ENCODE peak calls at places on chromosomes 3 and 15, in six cellular contexts. W, D, I, F, G and Y are unnamed samples.

GRCh38 chr15:90291679-90292356 is 26.3 kb downstream of the NGRN start:
- DNase-seq in F (no peak), G (no peak), I (no peak), W (no peak), D (peak; percentile 50), Y (no peak)

GRCh38 chr3:33074217-33075067 is 22.5 kb downstream of the GLB1 start:
- DNase-seq in W (peak; percentile 71), D (peak; percentile 91), G (no peak), F (peak; percentile 59), I (peak; percentile 66), Y (peak; percentile 37)

GRCh38 chr3:114401346-114401745 is 107.5 kb downstream of the TIGIT start:
- DNase-seq in W (no peak), F (no peak), I (no peak), G (no peak), D (no peak), Y (no peak)

GRCh38 chr3:168870892-168871291 is 775.2 kb upstream of the GOLIM4 start:
- DNase-seq in I (no peak), F (no peak), G (no peak), D (no peak), W (no peak), Y (no peak)

GRCh38 chr3:115876860-115877646 is 253.7 kb downstream of the GAP43 start:
- DNase-seq in I (no peak), W (no peak), G (no peak), D (no peak), F (no peak), Y (no peak)

GRCh38 chr15:71697999-71698398 is 112.4 kb upstream of the NR2E3 start:
- DNase-seq in D (no peak), W (no peak), I (no peak), G (no peak), F (no peak), Y (no peak)

GRCh38 chr15:86876387-86876786 is 796.7 kb downstream of the AGBL1 start:
- DNase-seq in I (no peak), G (no peak), F (no peak), W (no peak), D (no peak), Y (no peak)

GRCh38 chr3:192726386-192726785 is 955 bp downstream of the FGF12 start:
- DNase-seq in F (no peak), I (no peak), D (no peak), W (no peak), G (no peak), Y (no peak)

GRCh38 chr3:167209011-167209410 is 171.1 kb downstream of the ZBBX start:
- DNase-seq in I (no peak), F (no peak), W (no peak), D (peak; percentile 50), G (no peak), Y (no peak)

GRCh38 chr3:165797551-165797950 is 39.7 kb downstream of the BCHE start:
- DNase-seq in D (no peak), G (no peak), W (no peak), F (no peak), I (no peak), Y (no peak)

GRCh38 chr15:78396976-78397375 is 41.0 kb upstream of the IREB2 start:
- DNase-seq in D (peak; percentile 87), F (no peak), I (no peak), W (peak; percentile 81), G (no peak), Y (no peak)

GRCh38 chr15:64149424-64150235 is 1.9 kb upstream of the SNX22 start:
- DNase-seq in G (no peak), D (peak; percentile 79), W (no peak), I (no peak), F (no peak), Y (no peak)

GRCh38 chr15:67199391-67199790 is 55.1 kb downstream of the AAGAB start:
- DNase-seq in I (no peak), G (no peak), W (no peak), D (no peak), F (no peak), Y (no peak)

GRCh38 chr15:31157644-31158069 is 56.1 kb upstream of the TRPM1 start:
- DNase-seq in D (no peak), W (no peak), G (no peak), I (no peak), F (no peak), Y (no peak)

GRCh38 chr15:65110676-65111292 is 4.2 kb downstream of the UBAP1L start:
- DNase-seq in G (no peak), I (no peak), W (peak; percentile 45), F (no peak), D (peak; percentile 50), Y (no peak)

GRCh38 chr3:129323651-129324294 is 45.1 kb downstream of the HMCES start:
- DNase-seq in D (peak; percentile 51), G (no peak), F (no peak), W (no peak), I (no peak), Y (peak; percentile 51)